ENCODE peak calls at places on chromosomes 7 and 10, in six cellular contexts. C, V, Z, M, S and Y are unnamed samples.

GRCh38 chr7:151410405-151411390 is 860 bp upstream of the WDR86 start:
- DNase-seq in Z (no peak), C (no peak), S (peak; percentile 26), M (no peak), V (no peak), Y (no peak)

GRCh38 chr10:126468876-126469643 is 80.8 kb upstream of the ADAM12 start:
- DNase-seq in C (no peak), S (no peak), V (no peak), Z (no peak), M (peak; percentile 57), Y (no peak)

GRCh38 chr7:68107256-68107655 is 1110.6 kb downstream of the TYW1 start:
- DNase-seq in Z (no peak), S (no peak), V (no peak), M (peak; percentile 38), C (no peak), Y (no peak)

GRCh38 chr10:89652971-89653370 is 7.9 kb upstream of the PANK1 start:
- DNase-seq in Z (no peak), C (no peak), V (no peak), S (no peak), M (no peak), Y (no peak)

GRCh38 chr7:84021292-84021898 is 173.2 kb downstream of the SEMA3A start:
- DNase-seq in V (no peak), S (peak; percentile 9), M (peak; percentile 33), Z (no peak), C (peak; percentile 65), Y (no peak)

GRCh38 chr10:5625992-5626777 is 40.2 kb downstream of the ASB13 start:
- DNase-seq in S (no peak), M (peak; percentile 47), C (no peak), Z (no peak), V (no peak), Y (no peak)

GRCh38 chr10:8137726-8138125 is 83.2 kb downstream of the GATA3 start:
- DNase-seq in V (no peak), S (no peak), C (no peak), Z (peak; percentile 11), M (no peak), Y (no peak)

GRCh38 chr10:28677889-28678686 is 767 bp downstream of the BAMBI start:
- DNase-seq in C (peak; percentile 22), M (peak; percentile 17), Z (peak; percentile 8), S (no peak), V (no peak), Y (peak; percentile 45)

GRCh38 chr7:7563269-7563668 is 3.4 kb upstream of the MIOS start:
- DNase-seq in C (no peak), Z (no peak), V (no peak), M (no peak), S (no peak), Y (no peak)

GRCh38 chr7:50304158-50304910 is at the start of gene IKZF1:
- DNase-seq in V (no peak), M (no peak), C (no peak), Z (peak; percentile 55), S (no peak), Y (no peak)

GRCh38 chr7:34357068-34357467 is 300.9 kb upstream of the NPSR1 start:
- DNase-seq in C (no peak), V (no peak), M (peak; percentile 63), S (no peak), Z (no peak), Y (no peak)

GRCh38 chr7:19939746-19940145 is 166.3 kb upstream of the TMEM196 start:
- DNase-seq in V (no peak), M (peak; percentile 87), Z (no peak), S (no peak), C (peak; percentile 58), Y (peak; percentile 43)

GRCh38 chr7:135206887-135207738 is 4.2 kb downstream of the WDR91 start:
- DNase-seq in M (no peak), C (no peak), Z (no peak), S (no peak), V (no peak), Y (no peak)

GRCh38 chr7:47771990-47772360 is 176.3 kb downstream of the PKD1L1 start:
- DNase-seq in V (peak; percentile 97), C (no peak), S (peak; percentile 65), M (peak; percentile 50), Z (no peak), Y (no peak)

GRCh38 chr7:947391-948210 is 6.9 kb downstream of the ADAP1 start:
- DNase-seq in M (no peak), Z (no peak), S (no peak), V (no peak), C (no peak), Y (no peak)

GRCh38 chr7:192035-192649 is at the start of gene FAM20C:
- DNase-seq in C (peak; percentile 79), Z (peak; percentile 24), S (peak; percentile 48), M (peak; percentile 89), V (peak; percentile 66), Y (no peak)

GRCh38 chr7:106178593-106179134 is 66.6 kb upstream of the SYPL1 start:
- DNase-seq in Z (no peak), V (peak; percentile 70), M (peak; percentile 82), S (peak; percentile 19), C (peak; percentile 57), Y (peak; percentile 80)

GRCh38 chr7:37318541-37318940 is 130.1 kb downstream of the ELMO1 start:
- DNase-seq in V (no peak), C (no peak), M (no peak), S (no peak), Z (no peak), Y (no peak)

GRCh38 chr10:130254168-130255061 is 118.2 kb downstream of the GLRX3 start:
- DNase-seq in Z (no peak), M (no peak), C (no peak), S (no peak), V (no peak), Y (no peak)

GRCh38 chr10:60664859-60665258 is 113.4 kb upstream of the CDK1 start:
- DNase-seq in C (peak; percentile 5), Z (no peak), V (no peak), S (no peak), M (peak; percentile 34), Y (no peak)

GRCh38 chr7:8443871-8444756 is 10.7 kb downstream of the NXPH1 start:
- DNase-seq in C (no peak), V (no peak), Z (no peak), M (no peak), S (peak; percentile 58), Y (peak; percentile 45)

GRCh38 chr7:44958645-44959344 is 20.0 kb downstream of the MYO1G start:
- DNase-seq in S (no peak), M (no peak), Z (no peak), C (no peak), V (no peak), Y (no peak)